ENCODE peak calls at places on chromosome X, in nine cellular contexts. J, I, B, Y, R, X, Q, H and Z are unnamed samples.

GRCh38 chrX:153800177-153800722 is 5.8 kb downstream of the SSR4 start:
- DNase-seq in J (no peak), I (no peak), B (no peak), Y (no peak), R (no peak), X (no peak), Q (no peak), H (no peak), Z (no peak)

GRCh38 chrX:6226646-6227444 is 1.8 kb downstream of the NLGN4X start:
- DNase-seq in J (no peak), I (no peak), B (no peak), Y (no peak), R (no peak), X (peak), Q (no peak), H (no peak), Z (no peak)

GRCh38 chrX:12686324-12686723 is 104.9 kb upstream of the PRPS2 start:
- DNase-seq in J (no peak), I (no peak), B (no peak), Y (no peak), R (no peak), X (no peak), Q (no peak), H (no peak), Z (no peak)

GRCh38 chrX:100883654-100884053 is 9.5 kb upstream of the NOX1 start:
- DNase-seq in J (no peak), I (no peak), B (no peak), Y (no peak), R (no peak), X (no peak), Q (no peak), H (no peak), Z (no peak)

GRCh38 chrX:47499291-47499690 is 16.3 kb upstream of the ZNF41 start:
- DNase-seq in J (no peak), I (no peak), B (no peak), Y (no peak), R (no peak), X (no peak), Q (no peak), H (no peak), Z (no peak)

GRCh38 chrX:43949669-43950068 is 23.5 kb downstream of the NDP start:
- DNase-seq in J (no peak), I (no peak), B (peak), Y (no peak), R (no peak), X (peak), Q (peak), H (no peak), Z (no peak)

GRCh38 chrX:79524642-79525041 is 157.5 kb upstream of the ITM2A start:
- DNase-seq in J (no peak), I (no peak), B (no peak), Y (no peak), R (peak), X (no peak), Q (no peak), H (no peak), Z (no peak)

GRCh38 chrX:20320461-20321159 is 53.9 kb upstream of the RPS6KA3 start:
- DNase-seq in J (no peak), I (peak), B (no peak), Y (no peak), R (no peak), X (no peak), Q (no peak), H (peak), Z (no peak)

GRCh38 chrX:129618997-129619396 is 35.8 kb downstream of the APLN start:
- DNase-seq in J (no peak), I (no peak), B (no peak), Y (no peak), R (no peak), X (no peak), Q (no peak), H (no peak), Z (no peak)

GRCh38 chrX:153881281-153881680 is 4.7 kb downstream of the L1CAM start:
- DNase-seq in J (no peak), I (no peak), B (no peak), Y (no peak), R (no peak), X (no peak), Q (no peak), H (no peak), Z (no peak)

GRCh38 chrX:112851806-112852205 is 11.2 kb upstream of the AMOT start:
- DNase-seq in J (no peak), I (no peak), B (no peak), Y (no peak), R (no peak), X (no peak), Q (no peak), H (no peak), Z (no peak)

GRCh38 chrX:25156323-25156722 is 140.6 kb upstream of the ARX start:
- DNase-seq in J (no peak), I (no peak), B (no peak), Y (no peak), R (peak), X (no peak), Q (no peak), H (no peak), Z (peak)

GRCh38 chrX:67636532-67636931 is 92.7 kb downstream of the AR start:
- DNase-seq in J (no peak), I (no peak), B (no peak), Y (no peak), R (peak), X (no peak), Q (no peak), H (no peak), Z (peak)

GRCh38 chrX:129540068-129540653 is at the start of gene OCRL:
- DNase-seq in J (no peak), I (peak), B (peak), Y (peak), R (peak), X (peak), Q (peak), H (peak), Z (peak)

GRCh38 chrX:153927936-153928760 is 2.1 kb upstream of the ARHGAP4 start:
- DNase-seq in J (peak), I (peak), B (peak), Y (peak), R (peak), X (peak), Q (peak), H (peak), Z (peak)

GRCh38 chrX:49884290-49884862 is 5.1 kb downstream of the USP27X start:
- DNase-seq in J (no peak), I (peak), B (peak), Y (peak), R (peak), X (peak), Q (peak), H (peak), Z (peak)

GRCh38 chrX:19987856-19988255 is 3.0 kb downstream of the BCLAF3 start:
- DNase-seq in J (no peak), I (no peak), B (no peak), Y (no peak), R (no peak), X (no peak), Q (no peak), H (no peak), Z (no peak)

GRCh38 chrX:136823175-136823574 is 42.4 kb upstream of the ARHGEF6 start:
- DNase-seq in J (no peak), I (no peak), B (no peak), Y (no peak), R (peak), X (no peak), Q (no peak), H (no peak), Z (peak)

GRCh38 chrX:38262715-38263620 is 42.3 kb upstream of the SRPX start:
- DNase-seq in J (no peak), I (no peak), B (no peak), Y (no peak), R (no peak), X (no peak), Q (no peak), H (no peak), Z (peak)

GRCh38 chrX:101462892-101463291 is 22.4 kb upstream of the ARMCX4 start:
- DNase-seq in J (no peak), I (no peak), B (no peak), Y (no peak), R (peak), X (no peak), Q (no peak), H (no peak), Z (peak)

GRCh38 chrX:153063315-153063714 is 7.0 kb downstream of the PNMA3 start:
- DNase-seq in J (no peak), I (no peak), B (no peak), Y (no peak), R (no peak), X (no peak), Q (no peak), H (no peak), Z (peak)

GRCh38 chrX:40174594-40175415 is 77.0 kb upstream of the BCOR start:
- DNase-seq in J (no peak), I (no peak), B (no peak), Y (no peak), R (peak), X (no peak), Q (no peak), H (no peak), Z (peak)